ENCODE peak calls at places on chromosome 2, in seven cellular contexts. One of them, this sample, is unnamed.

GRCh38 chr2:147460140-147460539 is 384.7 kb upstream of the ACVR2A start:
- DNase-seq in kidney glomerular epithelial cell: no peak
- DNase-seq in iPS-NIHi11: no peak
- DNase-seq in smooth muscle cell of the brain vasculature: no peak
- DNase-seq in astrocyte of the spinal cord: no peak
- DNase-seq in RKO: no peak
- DNase-seq in Peyer's patch: no peak
- DNase-seq in this sample: no peak

GRCh38 chr2:222745836-222746559 is 74.5 kb downstream of the MOGAT1 start:
- DNase-seq in astrocyte of the spinal cord: no peak
- DNase-seq in Peyer's patch: no peak
- DNase-seq in RKO: no peak
- DNase-seq in iPS-NIHi11: no peak
- DNase-seq in kidney glomerular epithelial cell: no peak
- DNase-seq in smooth muscle cell of the brain vasculature: no peak
- DNase-seq in this sample: no peak

GRCh38 chr2:218970916-218971315 is 11.4 kb downstream of the CDK5R2 start:
- DNase-seq in astrocyte of the spinal cord: no peak
- DNase-seq in Peyer's patch: no peak
- DNase-seq in kidney glomerular epithelial cell: no peak
- DNase-seq in smooth muscle cell of the brain vasculature: no peak
- DNase-seq in iPS-NIHi11: no peak
- DNase-seq in RKO: no peak
- DNase-seq in this sample: no peak

GRCh38 chr2:184517402-184517801 is 80.9 kb upstream of the ZNF804A start:
- DNase-seq in smooth muscle cell of the brain vasculature: no peak
- DNase-seq in Peyer's patch: no peak
- DNase-seq in iPS-NIHi11: no peak
- DNase-seq in astrocyte of the spinal cord: no peak
- DNase-seq in kidney glomerular epithelial cell: no peak
- DNase-seq in RKO: no peak
- DNase-seq in this sample: no peak

GRCh38 chr2:169095631-169096105 is 26.3 kb downstream of the DHRS9 start:
- DNase-seq in smooth muscle cell of the brain vasculature: peak
- DNase-seq in kidney glomerular epithelial cell: peak
- DNase-seq in iPS-NIHi11: no peak
- DNase-seq in Peyer's patch: no peak
- DNase-seq in astrocyte of the spinal cord: peak
- DNase-seq in RKO: peak
- DNase-seq in this sample: peak

GRCh38 chr2:16653799-16654198 is 11.8 kb downstream of the CYRIA start:
- DNase-seq in astrocyte of the spinal cord: no peak
- DNase-seq in Peyer's patch: no peak
- DNase-seq in iPS-NIHi11: no peak
- DNase-seq in RKO: no peak
- DNase-seq in smooth muscle cell of the brain vasculature: no peak
- DNase-seq in kidney glomerular epithelial cell: no peak
- DNase-seq in this sample: no peak

GRCh38 chr2:196823750-196824149 is 14.6 kb upstream of the C2orf66 start:
- DNase-seq in kidney glomerular epithelial cell: peak
- DNase-seq in RKO: peak
- DNase-seq in iPS-NIHi11: no peak
- DNase-seq in Peyer's patch: no peak
- DNase-seq in astrocyte of the spinal cord: peak
- DNase-seq in smooth muscle cell of the brain vasculature: no peak
- DNase-seq in this sample: peak

GRCh38 chr2:6977095-6977777 is 60.0 kb downstream of the RNF144A start:
- DNase-seq in smooth muscle cell of the brain vasculature: no peak
- DNase-seq in astrocyte of the spinal cord: peak
- DNase-seq in Peyer's patch: no peak
- DNase-seq in RKO: no peak
- DNase-seq in iPS-NIHi11: no peak
- DNase-seq in kidney glomerular epithelial cell: no peak
- DNase-seq in this sample: peak

GRCh38 chr2:235654115-235654514 is 160.3 kb downstream of the AGAP1 start:
- DNase-seq in smooth muscle cell of the brain vasculature: no peak
- DNase-seq in RKO: no peak
- DNase-seq in iPS-NIHi11: no peak
- DNase-seq in Peyer's patch: no peak
- DNase-seq in kidney glomerular epithelial cell: no peak
- DNase-seq in astrocyte of the spinal cord: no peak
- DNase-seq in this sample: no peak

GRCh38 chr2:73085691-73086090 is 14.2 kb upstream of the SFXN5 start:
- DNase-seq in RKO: peak
- DNase-seq in kidney glomerular epithelial cell: peak
- DNase-seq in Peyer's patch: peak
- DNase-seq in smooth muscle cell of the brain vasculature: peak
- DNase-seq in astrocyte of the spinal cord: peak
- DNase-seq in iPS-NIHi11: peak
- DNase-seq in this sample: peak

GRCh38 chr2:226198956-226199355 is 600.7 kb downstream of the IRS1 start:
- DNase-seq in Peyer's patch: no peak
- DNase-seq in smooth muscle cell of the brain vasculature: no peak
- DNase-seq in kidney glomerular epithelial cell: no peak
- DNase-seq in astrocyte of the spinal cord: no peak
- DNase-seq in iPS-NIHi11: no peak
- DNase-seq in RKO: no peak
- DNase-seq in this sample: no peak

GRCh38 chr2:25632396-25632795 is 41.0 kb downstream of the DTNB start:
- DNase-seq in kidney glomerular epithelial cell: no peak
- DNase-seq in Peyer's patch: no peak
- DNase-seq in iPS-NIHi11: no peak
- DNase-seq in smooth muscle cell of the brain vasculature: no peak
- DNase-seq in RKO: no peak
- DNase-seq in astrocyte of the spinal cord: no peak
- DNase-seq in this sample: no peak

GRCh38 chr2:120952318-120952717 is 216.7 kb downstream of the GLI2 start:
- DNase-seq in iPS-NIHi11: no peak
- DNase-seq in smooth muscle cell of the brain vasculature: no peak
- DNase-seq in astrocyte of the spinal cord: peak
- DNase-seq in RKO: no peak
- DNase-seq in Peyer's patch: no peak
- DNase-seq in kidney glomerular epithelial cell: no peak
- DNase-seq in this sample: no peak

GRCh38 chr2:96427917-96428316 is 77.2 kb downstream of the NEURL3 start:
- DNase-seq in Peyer's patch: no peak
- DNase-seq in smooth muscle cell of the brain vasculature: no peak
- DNase-seq in kidney glomerular epithelial cell: peak
- DNase-seq in RKO: peak
- DNase-seq in astrocyte of the spinal cord: peak
- DNase-seq in iPS-NIHi11: no peak
- DNase-seq in this sample: peak

GRCh38 chr2:220499281-220499680 is 871.9 kb downstream of the SLC4A3 start:
- DNase-seq in kidney glomerular epithelial cell: peak
- DNase-seq in astrocyte of the spinal cord: peak
- DNase-seq in smooth muscle cell of the brain vasculature: no peak
- DNase-seq in Peyer's patch: no peak
- DNase-seq in iPS-NIHi11: no peak
- DNase-seq in RKO: no peak
- DNase-seq in this sample: no peak

GRCh38 chr2:233413046-233413445 is 58.8 kb downstream of the DGKD start:
- DNase-seq in RKO: no peak
- DNase-seq in smooth muscle cell of the brain vasculature: no peak
- DNase-seq in kidney glomerular epithelial cell: no peak
- DNase-seq in astrocyte of the spinal cord: peak
- DNase-seq in Peyer's patch: no peak
- DNase-seq in iPS-NIHi11: no peak
- DNase-seq in this sample: no peak

GRCh38 chr2:122960727-122961641 is 1064.1 kb upstream of the CNTNAP5 start:
- DNase-seq in RKO: peak
- DNase-seq in iPS-NIHi11: no peak
- DNase-seq in Peyer's patch: no peak
- DNase-seq in kidney glomerular epithelial cell: peak
- DNase-seq in smooth muscle cell of the brain vasculature: peak
- DNase-seq in astrocyte of the spinal cord: peak
- DNase-seq in this sample: peak

GRCh38 chr2:220034356-220035121 is 407.1 kb downstream of the SLC4A3 start:
- DNase-seq in iPS-NIHi11: no peak
- DNase-seq in smooth muscle cell of the brain vasculature: no peak
- DNase-seq in astrocyte of the spinal cord: peak
- DNase-seq in Peyer's patch: no peak
- DNase-seq in kidney glomerular epithelial cell: peak
- DNase-seq in RKO: no peak
- DNase-seq in this sample: no peak

GRCh38 chr2:241612156-241613017 is 24.6 kb downstream of the THAP4 start:
- DNase-seq in kidney glomerular epithelial cell: no peak
- DNase-seq in Peyer's patch: no peak
- DNase-seq in astrocyte of the spinal cord: no peak
- DNase-seq in iPS-NIHi11: no peak
- DNase-seq in smooth muscle cell of the brain vasculature: no peak
- DNase-seq in RKO: no peak
- DNase-seq in this sample: no peak

This sample was measured in Panc1.